ENCODE peak calls at places on chromosomes 11 and 22, in nine cellular contexts. O is AG10803, P is Kasumi-1, S is right lobe of liver, E is B cell, W is iPS-NIHi11, T is NCI-H69, D is RWPE1, R is GM04504. Q is an unnamed sample.

GRCh38 chr11:87455180-87455579 is 417.4 kb downstream of the TMEM135 start:
- DNase-seq in O (no peak), P (no peak), S (no peak), E (no peak), W (no peak), T (no peak), D (no peak), R (no peak), Q (no peak)

GRCh38 chr11:27381238-27381666 is 18.2 kb upstream of the CCDC34 start:
- DNase-seq in O (no peak), P (no peak), S (peak; percentile 83), E (no peak), W (no peak), T (no peak), D (no peak), R (no peak), Q (no peak)

GRCh38 chr11:116276051-116277044 is 496.4 kb downstream of the BUD13 start:
- DNase-seq in O (peak; percentile 25), P (peak; percentile 1), S (peak; percentile 68), E (peak; percentile 45), W (peak; percentile 90), T (peak; percentile 92), D (peak; percentile 26), R (no peak), Q (no peak)

GRCh38 chr11:78332174-78332866 is 85.3 kb downstream of the GAB2 start:
- DNase-seq in O (peak; percentile 27), P (peak; percentile 41), S (no peak), E (peak; percentile 16), W (no peak), T (no peak), D (no peak), R (no peak), Q (no peak)

GRCh38 chr11:34299284-34299961 is 58.4 kb downstream of the ABTB2 start:
- DNase-seq in O (no peak), P (no peak), S (no peak), E (no peak), W (peak; percentile 29), T (peak; percentile 74), D (no peak), R (no peak), Q (no peak)

GRCh38 chr11:15716550-15716949 is 601.8 kb downstream of the INSC start:
- DNase-seq in O (no peak), P (no peak), S (no peak), E (no peak), W (no peak), T (no peak), D (peak; percentile 13), R (no peak), Q (no peak)

GRCh38 chr11:126317681-126318641 is 14.1 kb downstream of the DCPS start:
- DNase-seq in O (peak; percentile 90), P (peak; percentile 90), S (no peak), E (no peak), W (no peak), T (peak; percentile 72), D (no peak), R (peak; percentile 75), Q (peak; percentile 28)

GRCh38 chr11:95512177-95512576 is 277.4 kb downstream of the FAM76B start:
- DNase-seq in O (peak; percentile 99), P (no peak), S (no peak), E (no peak), W (no peak), T (peak; percentile 43), D (peak; percentile 34), R (peak; percentile 90), Q (no peak)

GRCh38 chr11:101745756-101746155 is 161.9 kb upstream of the TRPC6 start:
- DNase-seq in O (no peak), P (peak; percentile 42), S (no peak), E (no peak), W (no peak), T (no peak), D (no peak), R (no peak), Q (no peak)

GRCh38 chr11:64545605-64546004 is 45.4 kb upstream of the SLC22A12 start:
- DNase-seq in O (peak; percentile 64), P (no peak), S (no peak), E (no peak), W (no peak), T (no peak), D (peak; percentile 88), R (peak; percentile 28), Q (no peak)

GRCh38 chr22:17536269-17536668 is 27.0 kb upstream of the SLC25A18 start:
- DNase-seq in O (peak; percentile 37), P (no peak), S (no peak), E (no peak), W (no peak), T (no peak), D (no peak), R (no peak), Q (no peak)

GRCh38 chr11:59560290-59560701 is 49.0 kb downstream of the OR4D9 start:
- DNase-seq in O (peak; percentile 62), P (peak; percentile 37), S (no peak), E (peak; percentile 81), W (peak; percentile 55), T (peak; percentile 86), D (peak; percentile 66), R (peak; percentile 26), Q (peak; percentile 35)

GRCh38 chr11:65856689-65857499 is 1.1 kb downstream of the CFL1 start:
- DNase-seq in O (peak; percentile 57), P (peak; percentile 88), S (peak; percentile 87), E (peak; percentile 85), W (no peak), T (peak; percentile 77), D (no peak), R (peak; percentile 33), Q (peak; percentile 82)

GRCh38 chr11:18567081-18567480 is 21.5 kb downstream of the UEVLD start:
- DNase-seq in O (peak; percentile 27), P (no peak), S (no peak), E (no peak), W (no peak), T (no peak), D (no peak), R (no peak), Q (no peak)

GRCh38 chr22:46638601-46639431 is 18.6 kb downstream of the GRAMD4 start:
- DNase-seq in O (peak; percentile 60), P (no peak), S (peak; percentile 96), E (no peak), W (no peak), T (peak; percentile 74), D (no peak), R (no peak), Q (no peak)

GRCh38 chr11:72816404-72816990 is 2.3 kb downstream of the ATG16L2 start:
- DNase-seq in O (no peak), P (peak; percentile 24), S (no peak), E (no peak), W (no peak), T (no peak), D (no peak), R (no peak), Q (no peak)

GRCh38 chr11:67438121-67438902 is 830 bp upstream of the PTPRCAP start:
- DNase-seq in O (no peak), P (no peak), S (no peak), E (peak; percentile 66), W (no peak), T (no peak), D (no peak), R (no peak), Q (no peak)

GRCh38 chr11:134741453-134742227 is 329.6 kb upstream of the B3GAT1 start:
- DNase-seq in O (no peak), P (no peak), S (no peak), E (no peak), W (no peak), T (no peak), D (no peak), R (no peak), Q (no peak)

GRCh38 chr11:14381968-14382367 is 23.0 kb upstream of the RRAS2 start:
- DNase-seq in O (no peak), P (no peak), S (no peak), E (no peak), W (no peak), T (no peak), D (no peak), R (no peak), Q (no peak)

GRCh38 chr11:130674686-130675085 is 226.2 kb downstream of the ADAMTS15 start:
- DNase-seq in O (peak; percentile 43), P (no peak), S (no peak), E (no peak), W (no peak), T (no peak), D (no peak), R (no peak), Q (no peak)

GRCh38 chr22:30062256-30062655 is 18.0 kb upstream of the HORMAD2 start:
- DNase-seq in O (no peak), P (no peak), S (no peak), E (no peak), W (no peak), T (no peak), D (no peak), R (no peak), Q (no peak)

GRCh38 chr11:64093233-64094039 is 57.7 kb downstream of the FLRT1 start:
- DNase-seq in O (no peak), P (no peak), S (no peak), E (no peak), W (no peak), T (peak; percentile 80), D (no peak), R (no peak), Q (no peak)

GRCh38 chr11:65419773-65420481 is 2.7 kb upstream of the NEAT1 start:
- DNase-seq in O (peak; percentile 96), P (peak; percentile 92), S (peak; percentile 97), E (peak; percentile 37), W (peak; percentile 54), T (peak; percentile 88), D (peak; percentile 74), R (peak; percentile 90), Q (peak; percentile 61)

GRCh38 chr11:92627615-92628201 is 341.7 kb upstream of the MTNR1B start:
- DNase-seq in O (no peak), P (no peak), S (no peak), E (no peak), W (no peak), T (peak; percentile 51), D (no peak), R (no peak), Q (no peak)